ENCODE peak calls at places on chromosomes 1 and 21, in eight cellular contexts. One of them, this sample, is unnamed.

GRCh38 chr1:198467342-198467741 is 73.1 kb downstream of the ATP6V1G3 start:
- DNase-seq in AG04450: no peak
- DNase-seq in lung: no peak
- DNase-seq in GM10248: no peak
- DNase-seq in transverse colon: peak; percentile 23
- DNase-seq in adrenal gland: no peak
- DNase-seq in nephron progenitor cell: no peak
- DNase-seq in astrocyte of the cerebellum: no peak
- DNase-seq in this sample: no peak

GRCh38 chr21:43907751-43908150 is 42.7 kb downstream of the AGPAT3 start:
- DNase-seq in GM10248: no peak
- DNase-seq in transverse colon: no peak
- DNase-seq in nephron progenitor cell: no peak
- DNase-seq in astrocyte of the cerebellum: no peak
- DNase-seq in AG04450: no peak
- DNase-seq in lung: no peak
- DNase-seq in adrenal gland: no peak
- DNase-seq in this sample: no peak

GRCh38 chr1:8539683-8540082 is 221.8 kb downstream of the SLC45A1 start:
- DNase-seq in lung: no peak
- DNase-seq in nephron progenitor cell: no peak
- DNase-seq in astrocyte of the cerebellum: no peak
- DNase-seq in transverse colon: no peak
- DNase-seq in adrenal gland: no peak
- DNase-seq in AG04450: no peak
- DNase-seq in GM10248: no peak
- DNase-seq in this sample: no peak

GRCh38 chr1:201559679-201560162 is 20.8 kb downstream of the NAV1 start:
- DNase-seq in astrocyte of the cerebellum: no peak
- DNase-seq in AG04450: peak; percentile 74
- DNase-seq in adrenal gland: peak; percentile 83
- DNase-seq in nephron progenitor cell: peak; percentile 83
- DNase-seq in transverse colon: peak; percentile 81
- DNase-seq in lung: peak; percentile 80
- DNase-seq in GM10248: peak; percentile 86
- DNase-seq in this sample: no peak

GRCh38 chr1:155073377-155074272 is 5.0 kb upstream of the EFNA3 start:
- DNase-seq in GM10248: no peak
- DNase-seq in adrenal gland: no peak
- DNase-seq in transverse colon: no peak
- DNase-seq in nephron progenitor cell: no peak
- DNase-seq in lung: no peak
- DNase-seq in astrocyte of the cerebellum: no peak
- DNase-seq in AG04450: no peak
- DNase-seq in this sample: no peak

GRCh38 chr1:107162745-107163144 is 21.9 kb downstream of the NTNG1 start:
- DNase-seq in AG04450: no peak
- DNase-seq in nephron progenitor cell: no peak
- DNase-seq in GM10248: no peak
- DNase-seq in lung: no peak
- DNase-seq in adrenal gland: no peak
- DNase-seq in astrocyte of the cerebellum: no peak
- DNase-seq in transverse colon: no peak
- DNase-seq in this sample: no peak

GRCh38 chr1:184644771-184645170 is 109.9 kb downstream of the EDEM3 start:
- DNase-seq in nephron progenitor cell: no peak
- DNase-seq in transverse colon: no peak
- DNase-seq in astrocyte of the cerebellum: no peak
- DNase-seq in adrenal gland: no peak
- DNase-seq in AG04450: no peak
- DNase-seq in lung: no peak
- DNase-seq in GM10248: no peak
- DNase-seq in this sample: no peak

GRCh38 chr21:33374080-33374873 is 28.9 kb upstream of the IFNGR2 start:
- DNase-seq in nephron progenitor cell: peak; percentile 11
- DNase-seq in AG04450: no peak
- DNase-seq in GM10248: no peak
- DNase-seq in astrocyte of the cerebellum: peak; percentile 28
- DNase-seq in lung: peak; percentile 53
- DNase-seq in transverse colon: peak; percentile 70
- DNase-seq in adrenal gland: peak; percentile 58
- DNase-seq in this sample: no peak

GRCh38 chr1:87644500-87645245 is 316.0 kb downstream of the LMO4 start:
- DNase-seq in adrenal gland: no peak
- DNase-seq in AG04450: no peak
- DNase-seq in GM10248: no peak
- DNase-seq in lung: no peak
- DNase-seq in transverse colon: no peak
- DNase-seq in astrocyte of the cerebellum: peak; percentile 13
- DNase-seq in nephron progenitor cell: no peak
- DNase-seq in this sample: no peak

GRCh38 chr1:25167269-25168192 is 64.8 kb downstream of the SYF2 start:
- DNase-seq in lung: no peak
- DNase-seq in AG04450: no peak
- DNase-seq in adrenal gland: no peak
- DNase-seq in astrocyte of the cerebellum: no peak
- DNase-seq in GM10248: no peak
- DNase-seq in transverse colon: peak; percentile 21
- DNase-seq in nephron progenitor cell: no peak
- DNase-seq in this sample: no peak

GRCh38 chr1:159900086-159900680 is at the start of gene CFAP45:
- DNase-seq in nephron progenitor cell: peak; percentile 91
- DNase-seq in transverse colon: peak; percentile 89
- DNase-seq in AG04450: no peak
- DNase-seq in lung: peak; percentile 86
- DNase-seq in astrocyte of the cerebellum: no peak
- DNase-seq in adrenal gland: peak; percentile 91
- DNase-seq in GM10248: peak; percentile 37
- DNase-seq in this sample: no peak

GRCh38 chr1:38735651-38736161 is 123.9 kb downstream of the RRAGC start:
- DNase-seq in adrenal gland: no peak
- DNase-seq in transverse colon: no peak
- DNase-seq in lung: no peak
- DNase-seq in astrocyte of the cerebellum: peak; percentile 16
- DNase-seq in AG04450: no peak
- DNase-seq in GM10248: no peak
- DNase-seq in nephron progenitor cell: no peak
- DNase-seq in this sample: no peak

GRCh38 chr1:107687846-107688753 is 276.9 kb downstream of the VAV3 start:
- DNase-seq in nephron progenitor cell: no peak
- DNase-seq in AG04450: no peak
- DNase-seq in adrenal gland: no peak
- DNase-seq in lung: no peak
- DNase-seq in transverse colon: no peak
- DNase-seq in astrocyte of the cerebellum: peak; percentile 18
- DNase-seq in GM10248: no peak
- DNase-seq in this sample: no peak

GRCh38 chr21:37546949-37547614 is 180.5 kb downstream of the DYRK1A start:
- DNase-seq in transverse colon: no peak
- DNase-seq in astrocyte of the cerebellum: peak; percentile 38
- DNase-seq in nephron progenitor cell: peak; percentile 74
- DNase-seq in AG04450: no peak
- DNase-seq in adrenal gland: no peak
- DNase-seq in GM10248: no peak
- DNase-seq in lung: no peak
- DNase-seq in this sample: no peak

GRCh38 chr21:37542512-37542911 is 175.9 kb downstream of the DYRK1A start:
- DNase-seq in transverse colon: no peak
- DNase-seq in AG04450: no peak
- DNase-seq in astrocyte of the cerebellum: no peak
- DNase-seq in adrenal gland: no peak
- DNase-seq in GM10248: no peak
- DNase-seq in lung: no peak
- DNase-seq in nephron progenitor cell: no peak
- DNase-seq in this sample: no peak

GRCh38 chr21:37547615-37547975 is 181.0 kb downstream of the DYRK1A start:
- DNase-seq in lung: no peak
- DNase-seq in nephron progenitor cell: no peak
- DNase-seq in astrocyte of the cerebellum: no peak
- DNase-seq in AG04450: no peak
- DNase-seq in GM10248: no peak
- DNase-seq in transverse colon: no peak
- DNase-seq in adrenal gland: no peak
- DNase-seq in this sample: no peak

GRCh38 chr21:37548521-37548981 is 182.0 kb downstream of the DYRK1A start:
- DNase-seq in AG04450: no peak
- DNase-seq in transverse colon: no peak
- DNase-seq in nephron progenitor cell: no peak
- DNase-seq in astrocyte of the cerebellum: no peak
- DNase-seq in adrenal gland: no peak
- DNase-seq in lung: no peak
- DNase-seq in GM10248: no peak
- DNase-seq in this sample: no peak

GRCh38 chr21:37546299-37546908 is 179.8 kb downstream of the DYRK1A start:
- DNase-seq in nephron progenitor cell: no peak
- DNase-seq in adrenal gland: no peak
- DNase-seq in transverse colon: no peak
- DNase-seq in GM10248: no peak
- DNase-seq in astrocyte of the cerebellum: no peak
- DNase-seq in AG04450: no peak
- DNase-seq in lung: no peak
- DNase-seq in this sample: no peak
- TF ChIP-seq CTCF in nephron progenitor cell: peak; percentile 9
- TF ChIP-seq CTCF in adrenal gland: no peak
- TF ChIP-seq CTCF in transverse colon: no peak
- TF ChIP-seq CTCF in GM10248: no peak
- TF ChIP-seq CTCF in astrocyte of the cerebellum: no peak
- TF ChIP-seq CTCF in AG04450: no peak
- TF ChIP-seq CTCF in lung: no peak
- TF ChIP-seq CTCF in this sample: no peak

GRCh38 chr1:218350022-218350525 is 4.9 kb downstream of the TGFB2 start:
- DNase-seq in AG04450: no peak
- DNase-seq in transverse colon: no peak
- DNase-seq in lung: no peak
- DNase-seq in astrocyte of the cerebellum: no peak
- DNase-seq in nephron progenitor cell: no peak
- DNase-seq in adrenal gland: no peak
- DNase-seq in GM10248: no peak
- DNase-seq in this sample: no peak

GRCh38 chr1:218353656-218354055 is 8.5 kb downstream of the TGFB2 start:
- DNase-seq in AG04450: no peak
- DNase-seq in astrocyte of the cerebellum: no peak
- DNase-seq in lung: no peak
- DNase-seq in GM10248: no peak
- DNase-seq in adrenal gland: no peak
- DNase-seq in transverse colon: no peak
- DNase-seq in nephron progenitor cell: no peak
- DNase-seq in this sample: no peak

GRCh38 chr1:218349365-218350021 is 4.4 kb downstream of the TGFB2 start:
- DNase-seq in GM10248: no peak
- DNase-seq in adrenal gland: no peak
- DNase-seq in lung: no peak
- DNase-seq in nephron progenitor cell: no peak
- DNase-seq in astrocyte of the cerebellum: no peak
- DNase-seq in AG04450: no peak
- DNase-seq in transverse colon: no peak
- DNase-seq in this sample: no peak

GRCh38 chr1:218350909-218351616 is 5.9 kb downstream of the TGFB2 start:
- DNase-seq in adrenal gland: no peak
- DNase-seq in astrocyte of the cerebellum: peak; percentile 75
- DNase-seq in transverse colon: no peak
- DNase-seq in nephron progenitor cell: no peak
- DNase-seq in lung: no peak
- DNase-seq in AG04450: peak; percentile 64
- DNase-seq in GM10248: no peak
- DNase-seq in this sample: no peak

DNA sequence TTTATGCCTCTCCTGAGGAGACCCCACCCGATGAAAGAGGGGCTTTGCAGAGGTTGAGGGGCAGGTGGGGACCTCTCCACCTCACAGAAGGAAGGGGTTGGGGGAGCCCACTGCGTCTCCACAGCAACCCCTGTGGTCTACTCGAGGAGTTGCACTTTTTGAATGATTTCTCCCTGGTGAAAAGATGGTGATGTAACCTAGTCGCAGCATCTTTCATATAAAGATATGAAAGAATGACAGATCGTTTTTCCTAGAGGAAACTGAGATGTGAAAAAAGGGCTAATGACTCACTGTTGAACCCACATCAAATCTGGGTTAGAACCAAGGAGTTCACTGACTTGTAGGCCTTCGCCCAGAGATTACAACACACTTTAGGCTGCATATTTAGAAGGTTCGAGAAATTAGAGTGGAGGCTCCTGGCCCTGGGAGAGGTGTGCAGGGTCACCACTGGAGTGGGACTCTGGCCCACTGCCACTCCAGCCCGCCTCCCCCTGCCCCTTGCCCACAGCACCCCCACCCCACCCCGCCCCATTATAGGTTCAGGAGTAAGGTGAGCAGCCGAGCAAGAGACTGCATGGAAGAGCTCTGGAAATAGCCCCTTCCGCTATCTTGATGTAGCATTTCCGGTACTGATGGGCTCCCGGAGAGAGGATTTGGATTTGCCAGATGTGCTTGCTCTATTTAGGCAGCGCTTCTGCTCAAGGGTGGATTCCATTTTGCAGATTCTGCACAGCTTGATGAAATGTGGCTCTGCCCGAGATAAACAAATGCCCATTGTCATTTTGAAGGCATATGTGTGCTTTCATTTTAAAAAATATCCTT is 6.7 kb downstream of the TGFB2 start:
- DNase-seq in nephron progenitor cell: no peak
- DNase-seq in AG04450: no peak
- DNase-seq in GM10248: peak; percentile 51
- DNase-seq in lung: no peak
- DNase-seq in adrenal gland: peak; percentile 26
- DNase-seq in astrocyte of the cerebellum: no peak
- DNase-seq in transverse colon: no peak
- DNase-seq in this sample: no peak
- TF ChIP-seq CTCF in nephron progenitor cell: no peak
- TF ChIP-seq CTCF in AG04450: peak; percentile 73
- TF ChIP-seq CTCF in GM10248: peak; percentile 23
- TF ChIP-seq CTCF in lung: no peak
- TF ChIP-seq CTCF in adrenal gland: no peak
- TF ChIP-seq CTCF in astrocyte of the cerebellum: peak; percentile 68
- TF ChIP-seq CTCF in transverse colon: no peak
- TF ChIP-seq CTCF in this sample: peak; percentile 49

GRCh38 chr1:22639286-22639685 is 2.9 kb downstream of the C1QA start:
- DNase-seq in nephron progenitor cell: no peak
- DNase-seq in transverse colon: peak; percentile 26
- DNase-seq in AG04450: peak; percentile 46
- DNase-seq in astrocyte of the cerebellum: no peak
- DNase-seq in lung: no peak
- DNase-seq in adrenal gland: no peak
- DNase-seq in GM10248: no peak
- DNase-seq in this sample: no peak
- TF ChIP-seq CTCF in nephron progenitor cell: no peak
- TF ChIP-seq CTCF in transverse colon: no peak
- TF ChIP-seq CTCF in AG04450: peak; percentile 23
- TF ChIP-seq CTCF in astrocyte of the cerebellum: no peak
- TF ChIP-seq CTCF in lung: no peak
- TF ChIP-seq CTCF in adrenal gland: no peak
- TF ChIP-seq CTCF in GM10248: no peak
- TF ChIP-seq CTCF in this sample: no peak

DNA sequence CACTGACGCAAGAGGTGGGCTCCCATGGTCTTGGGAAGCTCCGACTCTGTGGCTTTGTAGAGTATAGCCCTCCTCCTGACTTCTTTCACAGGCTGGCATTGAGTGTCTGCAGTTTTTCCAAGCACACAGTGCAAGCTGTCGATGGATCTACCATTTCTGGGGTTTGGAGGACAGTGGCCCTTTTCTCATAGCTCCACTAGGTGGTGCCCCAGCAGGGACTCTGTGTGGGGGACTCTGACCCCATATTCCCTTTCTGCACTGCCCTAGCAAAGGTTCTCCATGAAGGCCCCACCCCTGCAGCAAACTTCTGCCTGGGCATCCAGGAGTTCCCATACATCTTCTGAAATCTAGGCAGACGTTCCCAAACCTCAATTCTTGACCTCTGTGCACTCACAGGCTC is 236.2 kb downstream of the COL11A1 start:
- DNase-seq in transverse colon: no peak
- DNase-seq in nephron progenitor cell: no peak
- DNase-seq in astrocyte of the cerebellum: no peak
- DNase-seq in lung: no peak
- DNase-seq in adrenal gland: no peak
- DNase-seq in AG04450: no peak
- DNase-seq in GM10248: no peak
- DNase-seq in this sample: no peak
- TF ChIP-seq CTCF in transverse colon: no peak
- TF ChIP-seq CTCF in nephron progenitor cell: no peak
- TF ChIP-seq CTCF in astrocyte of the cerebellum: no peak
- TF ChIP-seq CTCF in lung: no peak
- TF ChIP-seq CTCF in adrenal gland: no peak
- TF ChIP-seq CTCF in AG04450: no peak
- TF ChIP-seq CTCF in GM10248: no peak
- TF ChIP-seq CTCF in this sample: no peak

This sample was measured in AG09319.